ENCODE peak calls at places on chromosomes 5 and 9, in ten cellular contexts. U is adrenal gland, L is cardiac fibroblast, Z is fibroblast of the conjunctiva, N is aorta, H is upper lobe of right lung, A is iris pigment epithelial cell, M is keratinocyte, J is neural crest cell, I is heart right ventricle. R is an unnamed sample.

GRCh38 chr9:104906441-104907277 is 21.3 kb downstream of the ABCA1 start:
- DNase-seq in Z (peak), J (no peak), H (no peak), N (no peak), I (no peak), L (peak), U (peak), M (no peak), A (peak), R (no peak)

GRCh38 chr5:72467987-72468386 is 39.2 kb downstream of the ZNF366 start:
- DNase-seq in U (peak), J (no peak), L (peak), A (peak), M (peak), N (no peak), H (no peak), Z (peak), I (no peak), R (no peak)

GRCh38 chr9:29969856-29970647 is 2396.8 kb upstream of the C9orf72 start:
- DNase-seq in N (no peak), Z (no peak), H (no peak), U (no peak), A (no peak), L (no peak), M (no peak), J (no peak), I (no peak), R (no peak)

GRCh38 chr9:114110180-114110579 is 11.1 kb upstream of the KIF12 start:
- DNase-seq in J (no peak), H (no peak), N (no peak), I (no peak), A (peak), U (no peak), L (peak), Z (no peak), M (no peak), R (no peak)

GRCh38 chr9:130138791-130139190 is 33.4 kb upstream of the NCS1 start:
- DNase-seq in N (peak), L (peak), Z (peak), M (peak), U (peak), H (no peak), J (no peak), I (peak), A (peak), R (no peak)

GRCh38 chr5:134738963-134739661 is 764 bp downstream of the CAMLG start:
- DNase-seq in H (peak), U (peak), N (no peak), M (no peak), A (peak), Z (peak), J (peak), I (peak), L (peak), R (no peak)

GRCh38 chr5:152124413-152125082 is 199.9 kb upstream of the GLRA1 start:
- DNase-seq in L (no peak), I (no peak), Z (no peak), M (no peak), U (no peak), A (no peak), J (no peak), N (no peak), H (no peak), R (peak)

GRCh38 chr9:7223981-7224380 is 466.2 kb downstream of the KDM4C start:
- DNase-seq in H (no peak), Z (no peak), I (no peak), M (no peak), U (no peak), N (no peak), L (no peak), J (no peak), A (no peak), R (no peak)

GRCh38 chr9:98201749-98202148 is 9.3 kb upstream of the CORO2A start:
- DNase-seq in I (no peak), L (no peak), M (no peak), A (no peak), H (no peak), N (no peak), J (no peak), Z (no peak), U (no peak), R (no peak)

GRCh38 chr9:4207881-4208615 is 91.8 kb downstream of the GLIS3 start:
- DNase-seq in U (no peak), Z (peak), A (no peak), N (peak), H (no peak), L (peak), I (peak), M (no peak), J (no peak), R (no peak)

GRCh38 chr5:179275381-179275878 is 69.8 kb downstream of the ADAMTS2 start:
- DNase-seq in J (no peak), L (no peak), U (no peak), H (no peak), N (peak), A (no peak), M (no peak), I (no peak), Z (no peak), R (no peak)

GRCh38 chr5:80284720-80285119 is 28.9 kb upstream of the SERINC5 start:
- DNase-seq in L (no peak), J (no peak), A (no peak), I (no peak), Z (no peak), M (no peak), N (no peak), H (no peak), U (no peak), R (no peak)

GRCh38 chr9:37350486-37351190 is 71.9 kb upstream of the GRHPR start:
- DNase-seq in N (no peak), I (no peak), H (no peak), Z (no peak), M (peak), A (peak), U (no peak), J (no peak), L (peak), R (no peak)

GRCh38 chr9:22976454-22976853 is 529.8 kb downstream of the DMRTA1 start:
- DNase-seq in A (peak), U (no peak), I (no peak), N (no peak), L (peak), Z (no peak), M (no peak), H (no peak), J (no peak), R (no peak)

GRCh38 chr5:953535-954449 is 54.8 kb upstream of the NKD2 start:
- DNase-seq in Z (no peak), U (no peak), J (no peak), I (no peak), L (no peak), M (no peak), N (no peak), H (no peak), A (no peak), R (no peak)

GRCh38 chr9:99366601-99367000 is 144.5 kb downstream of the SEC61B start:
- DNase-seq in N (no peak), J (no peak), H (no peak), I (no peak), A (no peak), Z (no peak), M (no peak), U (no peak), L (no peak), R (no peak)

GRCh38 chr5:88058625-88059024 is 210.0 kb downstream of the TMEM161B start:
- DNase-seq in Z (no peak), U (no peak), L (no peak), N (no peak), J (no peak), I (no peak), H (no peak), M (no peak), A (no peak), R (no peak)

GRCh38 chr9:75454891-75455290 is 366.6 kb downstream of the OSTF1 start:
- DNase-seq in L (no peak), M (no peak), U (no peak), I (no peak), J (no peak), N (no peak), A (no peak), H (no peak), Z (no peak), R (no peak)

GRCh38 chr5:149210968-149211495 is 60.6 kb upstream of the AFAP1L1 start:
- DNase-seq in U (no peak), L (peak), I (peak), H (no peak), J (peak), N (no peak), M (no peak), Z (no peak), A (peak), R (no peak)

R was measured in retina.